ENCODE peak calls at places on chromosomes 1 and 21, in nine cellular contexts. Y, X, P, H, O, V, G, L and Z are unnamed samples.

GRCh38 chr1:165699577-165699976 is 1.2 kb upstream of the ALDH9A1 start:
- DNase-seq in P (no peak), X (no peak), H (no peak), O (no peak), L (no peak), G (peak), Y (no peak), V (no peak), Z (no peak)

GRCh38 chr1:69915347-69915746 is 290.0 kb downstream of the LRRC40 start:
- DNase-seq in O (no peak), L (no peak), G (no peak), V (no peak), X (peak), P (no peak), H (no peak), Y (no peak), Z (no peak)

GRCh38 chr1:76198452-76198851 is 123.9 kb downstream of the ST6GALNAC3 start:
- DNase-seq in X (no peak), L (no peak), Y (no peak), V (no peak), H (no peak), P (no peak), O (no peak), G (no peak), Z (no peak)

GRCh38 chr1:27141266-27142003 is 13.5 kb downstream of the SLC9A1 start:
- DNase-seq in X (no peak), H (no peak), P (no peak), G (no peak), V (peak), O (no peak), Y (no peak), L (peak), Z (no peak)

GRCh38 chr1:45870500-45870899 is 67.1 kb downstream of the MAST2 start:
- DNase-seq in V (no peak), O (no peak), L (no peak), H (no peak), P (no peak), G (no peak), X (peak), Y (no peak), Z (no peak)

GRCh38 chr1:170309389-170310013 is 163.7 kb downstream of the NTMT2 start:
- DNase-seq in G (peak), V (no peak), P (no peak), H (no peak), L (no peak), X (peak), Y (no peak), O (no peak), Z (no peak)

GRCh38 chr1:15174615-15174983 is 21.1 kb downstream of the TMEM51 start:
- DNase-seq in V (no peak), L (no peak), H (no peak), O (no peak), Y (no peak), G (no peak), X (no peak), P (no peak), Z (no peak)

GRCh38 chr1:11736746-11737639 is 1.1 kb downstream of the AGTRAP start:
- DNase-seq in X (peak), L (peak), H (peak), P (no peak), O (no peak), Y (peak), V (peak), G (peak), Z (peak)

GRCh38 chr1:53108646-53109580 is 33.5 kb downstream of the SLC1A7 start:
- DNase-seq in X (peak), L (no peak), G (no peak), V (no peak), H (no peak), P (no peak), Y (no peak), O (no peak), Z (no peak)

GRCh38 chr1:153649867-153650235 is 8.7 kb upstream of the SNAPIN start:
- DNase-seq in O (no peak), P (no peak), V (no peak), G (no peak), X (no peak), L (peak), Y (no peak), H (no peak), Z (no peak)

GRCh38 chr1:64515427-64515826 is 45.5 kb downstream of the CACHD1 start:
- DNase-seq in Y (no peak), L (peak), X (peak), H (no peak), P (no peak), O (no peak), G (peak), V (no peak), Z (peak)

GRCh38 chr1:47898156-47898825 is 98.9 kb downstream of the TRABD2B start:
- DNase-seq in P (no peak), V (no peak), H (no peak), G (no peak), L (peak), Y (no peak), X (no peak), O (no peak), Z (no peak)

GRCh38 chr1:232579958-232580705 is 49.8 kb downstream of the SIPA1L2 start:
- DNase-seq in H (no peak), O (no peak), P (no peak), G (no peak), Y (no peak), V (no peak), X (peak), L (no peak), Z (no peak)

GRCh38 chr1:70893381-70893780 is 154.2 kb downstream of the PTGER3 start:
- DNase-seq in G (no peak), O (no peak), Y (no peak), H (no peak), X (peak), V (no peak), L (no peak), P (no peak), Z (no peak)

GRCh38 chr21:46065215-46065992 is 32.5 kb upstream of the COL6A2 start:
- DNase-seq in V (no peak), Y (no peak), L (no peak), O (no peak), H (no peak), P (no peak), G (peak), X (peak), Z (peak)

GRCh38 chr1:24097663-24098062 is 14.3 kb downstream of the MYOM3 start:
- DNase-seq in V (no peak), O (no peak), G (no peak), H (no peak), X (no peak), Y (no peak), P (no peak), L (no peak), Z (no peak)

GRCh38 chr1:1782399-1783221 is 4.3 kb upstream of the NADK start:
- DNase-seq in L (peak), V (peak), G (peak), O (no peak), P (no peak), Y (peak), H (peak), X (peak), Z (peak)

GRCh38 chr1:60470231-60470630 is 396.7 kb upstream of the C1orf87 start:
- DNase-seq in Y (no peak), X (no peak), O (no peak), V (no peak), L (no peak), H (no peak), P (no peak), G (no peak), Z (no peak)

GRCh38 chr1:941588-942383 is 17.3 kb downstream of the NOC2L start:
- DNase-seq in P (no peak), Y (peak), O (no peak), H (no peak), L (peak), V (peak), G (peak), X (peak), Z (peak)

GRCh38 chr21:45333583-45334121 is 46.0 kb upstream of the POFUT2 start:
- DNase-seq in O (no peak), V (no peak), Y (no peak), G (no peak), L (peak), H (no peak), X (no peak), P (no peak), Z (no peak)

GRCh38 chr1:30791853-30792252 is 34.3 kb upstream of the LAPTM5 start:
- DNase-seq in P (no peak), O (no peak), L (no peak), G (no peak), V (no peak), X (no peak), Y (no peak), H (no peak), Z (no peak)

GRCh38 chr21:26572668-26573381 is at the start of gene CYYR1:
- DNase-seq in H (no peak), G (peak), Y (no peak), O (no peak), X (peak), V (no peak), P (no peak), L (no peak), Z (no peak)

GRCh38 chr1:156257711-156258110 is 9.9 kb upstream of the PAQR6 start:
- DNase-seq in Y (no peak), O (no peak), V (no peak), G (no peak), X (no peak), L (no peak), P (no peak), H (no peak), Z (no peak)

GRCh38 chr1:203463469-203464062 is 12.0 kb upstream of the PRELP start:
- DNase-seq in X (peak), P (no peak), G (no peak), Y (no peak), H (no peak), V (no peak), L (peak), O (no peak), Z (no peak)

GRCh38 chr1:3279182-3279470 is 175.3 kb upstream of the ARHGEF16 start:
- DNase-seq in L (no peak), G (no peak), X (no peak), V (no peak), H (no peak), O (no peak), P (no peak), Y (no peak), Z (no peak)

GRCh38 chr1:150151291-150152181 is 1.8 kb downstream of the PLEKHO1 start:
- DNase-seq in X (peak), G (no peak), O (peak), P (no peak), H (peak), L (peak), Y (peak), V (no peak), Z (no peak)

GRCh38 chr1:232477728-232478127 is 152.2 kb downstream of the SIPA1L2 start:
- DNase-seq in L (peak), O (no peak), V (peak), H (no peak), P (no peak), Y (no peak), G (no peak), X (peak), Z (peak)

GRCh38 chr1:171257207-171258052 is 9.1 kb downstream of the FMO1 start:
- DNase-seq in X (peak), V (no peak), H (no peak), P (no peak), G (peak), L (peak), O (no peak), Y (no peak), Z (no peak)

GRCh38 chr1:204043680-204044079 is 29.2 kb upstream of the SOX13 start:
- DNase-seq in L (no peak), H (no peak), X (no peak), Y (no peak), G (no peak), P (no peak), V (no peak), O (no peak), Z (no peak)